ENCODE peak calls at places on chromosomes 4 and X, in seven cellular contexts. I is AG10803, X is fibroblast of mammary gland, H is cardiac fibroblast, K is testis, W is endothelial cell, A is K562. L is an unnamed sample.

GRCh38 chr4:6446538-6447451 is 25.6 kb downstream of the PPP2R2C start:
- DNase-seq in I (no peak), X (no peak), H (no peak), K (no peak), W (no peak), A (no peak), L (no peak)

GRCh38 chr4:153822316-153822715 is 33.4 kb upstream of the SFRP2 start:
- DNase-seq in I (no peak), X (peak), H (peak), K (no peak), W (no peak), A (no peak), L (no peak)

GRCh38 chr4:1050486-1051213 is 39.2 kb downstream of the FGFRL1 start:
- DNase-seq in I (no peak), X (no peak), H (no peak), K (no peak), W (no peak), A (no peak), L (no peak)

GRCh38 chr4:108571027-108571569 is 49.3 kb upstream of the RPL34 start:
- DNase-seq in I (peak), X (no peak), H (peak), K (no peak), W (no peak), A (no peak), L (peak)

GRCh38 chr4:53478671-53479456 is 101.4 kb downstream of the FIP1L1 start:
- DNase-seq in I (peak), X (peak), H (peak), K (no peak), W (no peak), A (no peak), L (peak)

GRCh38 chr4:177964061-177964460 is 521.8 kb upstream of the AGA start:
- DNase-seq in I (no peak), X (peak), H (no peak), K (no peak), W (no peak), A (no peak), L (peak)

GRCh38 chrX:45716747-45717146 is 516.1 kb upstream of the DIPK2B start:
- DNase-seq in I (peak), X (no peak), H (peak), K (no peak), W (no peak), A (no peak), L (no peak)

GRCh38 chr4:90064196-90064595 is 63.0 kb upstream of the CCSER1 start:
- DNase-seq in I (no peak), X (no peak), H (no peak), K (no peak), W (no peak), A (no peak), L (no peak)

GRCh38 chr4:138222041-138222440 is 20.1 kb downstream of the SLC7A11 start:
- DNase-seq in I (peak), X (peak), H (peak), K (no peak), W (no peak), A (no peak), L (peak)

DNA sequence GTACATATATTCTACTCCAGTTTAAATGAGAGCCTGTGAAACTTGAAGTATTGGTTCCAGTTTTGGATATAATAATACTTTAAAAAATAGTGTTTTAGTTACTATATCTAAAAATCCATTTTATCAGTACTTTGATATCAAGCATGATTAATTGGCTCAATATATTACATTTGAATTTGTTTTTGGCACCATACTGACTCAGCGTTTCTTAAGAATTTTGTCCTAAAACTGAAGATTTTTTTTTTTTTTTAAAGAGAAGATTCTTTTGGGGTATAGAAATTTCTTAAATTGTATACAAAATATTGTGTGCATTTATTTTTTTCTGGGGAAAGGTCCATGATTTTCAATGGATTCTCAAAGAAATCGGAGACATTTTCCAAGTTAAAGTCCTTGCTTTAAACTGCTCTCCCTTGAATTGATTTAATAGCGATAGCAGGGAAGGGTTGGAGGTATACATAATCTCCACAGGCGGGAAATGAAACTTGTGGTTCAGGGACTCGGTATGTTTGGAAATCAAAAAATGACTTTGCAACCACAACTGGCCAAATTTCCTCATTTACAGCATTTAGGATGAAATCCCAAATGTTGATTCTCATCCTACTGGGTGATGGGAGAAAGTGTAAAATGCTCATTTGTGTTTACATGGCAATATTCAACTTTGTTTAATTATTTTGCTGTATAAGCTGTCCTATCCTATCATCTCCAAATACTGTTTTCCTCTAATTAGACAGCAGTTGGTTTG is 62.3 kb downstream of the TMA16 start:
- DNase-seq in I (no peak), X (no peak), H (no peak), K (no peak), W (no peak), A (no peak), L (no peak)
- TF ChIP-seq CTCF in I (no peak), X (no peak), H (no peak), K (no peak), W (no peak), A (no peak), L (no peak)

DNA sequence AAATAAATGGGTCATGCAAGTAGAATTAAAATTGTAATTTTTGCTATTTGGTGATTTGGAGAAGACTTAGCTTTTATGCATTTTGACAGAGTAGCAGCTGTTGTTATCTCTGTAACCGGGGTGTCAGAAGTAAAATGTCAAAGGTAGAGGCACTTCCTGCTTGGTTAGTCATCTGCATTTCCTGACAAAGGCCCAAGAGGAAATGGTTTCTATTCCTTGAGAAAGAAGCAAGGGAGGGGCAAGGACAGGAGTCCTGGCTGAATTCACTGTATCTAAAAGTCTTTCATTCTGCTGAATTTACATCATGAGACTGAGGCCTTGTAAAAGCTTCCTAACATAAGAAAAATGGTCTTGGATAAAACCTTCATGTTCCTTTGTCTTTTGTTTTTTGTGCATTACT is 550.9 kb upstream of the BOD1L1 start:
- DNase-seq in I (peak), X (peak), H (peak), K (no peak), W (no peak), A (no peak), L (peak)
- TF ChIP-seq CTCF in I (no peak), X (no peak), H (no peak), K (no peak), W (no peak), A (no peak), L (no peak)

GRCh38 chr4:13476152-13476551 is 8.0 kb downstream of the RAB28 start:
- DNase-seq in I (no peak), X (no peak), H (no peak), K (no peak), W (no peak), A (no peak), L (no peak)
- TF ChIP-seq CTCF in I (no peak), X (no peak), H (no peak), K (no peak), W (no peak), A (no peak), L (no peak)

GRCh38 chr4:109676886-109677285 is 26.4 kb downstream of the CASP6 start:
- DNase-seq in I (no peak), X (no peak), H (no peak), K (no peak), W (no peak), A (no peak), L (no peak)
- TF ChIP-seq CTCF in I (no peak), X (no peak), H (peak), K (no peak), W (no peak), A (peak), L (peak)

GRCh38 chrX:40962793-40963407 is 122.3 kb upstream of the USP9X start:
- DNase-seq in I (no peak), X (no peak), H (no peak), K (no peak), W (no peak), A (no peak), L (no peak)

GRCh38 chrX:40964008-40964407 is 121.2 kb upstream of the USP9X start:
- DNase-seq in I (no peak), X (no peak), H (no peak), K (no peak), W (no peak), A (no peak), L (no peak)

GRCh38 chrX:40964633-40965586 is 120.3 kb upstream of the USP9X start:
- DNase-seq in I (no peak), X (no peak), H (no peak), K (no peak), W (no peak), A (no peak), L (no peak)

GRCh38 chrX:40960041-40960440 is 125.2 kb upstream of the USP9X start:
- DNase-seq in I (no peak), X (no peak), H (no peak), K (no peak), W (no peak), A (no peak), L (no peak)
- TF ChIP-seq CTCF in I (no peak), X (no peak), H (no peak), K (no peak), W (no peak), A (no peak), L (no peak)

GRCh38 chrX:35098419-35098818 is 155.8 kb downstream of the FAM47B start:
- DNase-seq in I (peak), X (peak), H (peak), K (no peak), W (no peak), A (no peak), L (no peak)

GRCh38 chrX:35104626-35105025 is 162.0 kb downstream of the FAM47B start:
- DNase-seq in I (no peak), X (no peak), H (no peak), K (no peak), W (no peak), A (no peak), L (peak)

GRCh38 chrX:35101901-35102300 is 159.3 kb downstream of the FAM47B start:
- DNase-seq in I (no peak), X (no peak), H (no peak), K (no peak), W (no peak), A (no peak), L (no peak)
- TF ChIP-seq CTCF in I (no peak), X (no peak), H (no peak), K (no peak), W (no peak), A (no peak), L (no peak)